ENCODE peak calls at places on chromosomes 16 and 17, in five cellular contexts. M, H, T, N and L are unnamed samples.

GRCh38 chr16:64426131-64426666 is 695.7 kb downstream of the CDH11 start:
- DNase-seq in M (no peak), H (no peak), T (no peak), N (no peak), L (no peak)

GRCh38 chr16:87218281-87219055 is 98.7 kb downstream of the C16orf95 start:
- DNase-seq in M (no peak), H (no peak), T (no peak), N (no peak), L (no peak)

GRCh38 chr17:60354223-60354622 is 37.7 kb downstream of the USP32 start:
- DNase-seq in M (no peak), H (no peak), T (peak; percentile 11), N (peak; percentile 91), L (peak; percentile 89)

GRCh38 chr16:69938981-69939820 is 11.9 kb upstream of the CLEC18A start:
- DNase-seq in M (no peak), H (no peak), T (no peak), N (no peak), L (no peak)

GRCh38 chr16:81639931-81640680 is 139.0 kb upstream of the PLCG2 start:
- DNase-seq in M (no peak), H (no peak), T (no peak), N (no peak), L (no peak)

GRCh38 chr16:48617711-48618148 is 7.8 kb upstream of the N4BP1 start:
- DNase-seq in M (no peak), H (peak; percentile 69), T (no peak), N (peak; percentile 84), L (peak; percentile 70)

GRCh38 chr16:4032768-4033167 is 83.5 kb downstream of the ADCY9 start:
- DNase-seq in M (no peak), H (peak; percentile 46), T (no peak), N (no peak), L (no peak)

GRCh38 chr16:86353934-86354333 is 156.4 kb upstream of the FOXF1 start:
- DNase-seq in M (no peak), H (no peak), T (no peak), N (no peak), L (no peak)

GRCh38 chr16:63613701-63614100 is 1508.2 kb downstream of the CDH11 start:
- DNase-seq in M (no peak), H (no peak), T (peak; percentile 61), N (peak; percentile 62), L (no peak)

GRCh38 chr16:17335826-17336492 is 134.8 kb downstream of the XYLT1 start:
- DNase-seq in M (no peak), H (no peak), T (no peak), N (no peak), L (no peak)

GRCh38 chr17:19533718-19534561 is at the start of gene SLC47A1:
- DNase-seq in M (no peak), H (no peak), T (no peak), N (peak; percentile 42), L (no peak)

GRCh38 chr17:44848257-44848795 is 643 bp downstream of the HIGD1B start:
- DNase-seq in M (no peak), H (no peak), T (no peak), N (no peak), L (no peak)

GRCh38 chr17:27295945-27296344 is 2.0 kb downstream of the WSB1 start:
- DNase-seq in M (no peak), H (no peak), T (no peak), N (no peak), L (no peak)

GRCh38 chr17:68431661-68432071 is 25.6 kb downstream of the WIPI1 start:
- DNase-seq in M (no peak), H (no peak), T (no peak), N (peak; percentile 50), L (peak; percentile 43)

GRCh38 chr17:43645765-43646481 is 15.8 kb downstream of the MEOX1 start:
- DNase-seq in M (no peak), H (peak; percentile 42), T (no peak), N (peak; percentile 74), L (peak; percentile 33)

GRCh38 chr17:19460695-19461094 is 49.7 kb downstream of the RNF112 start:
- DNase-seq in M (no peak), H (no peak), T (no peak), N (no peak), L (peak; percentile 38)

GRCh38 chr17:38358586-38359513 is 7.2 kb downstream of the SOCS7 start:
- DNase-seq in M (no peak), H (no peak), T (no peak), N (no peak), L (no peak)

GRCh38 chr17:69810326-69811035 is 264.5 kb upstream of the KCNJ16 start:
- DNase-seq in M (no peak), H (no peak), T (peak; percentile 96), N (no peak), L (no peak)

GRCh38 chr17:3740611-3741073 is 16.9 kb downstream of the HASPIN start:
- DNase-seq in M (no peak), H (no peak), T (no peak), N (no peak), L (no peak)

GRCh38 chr17:36727577-36727976 is 126.2 kb downstream of the MRM1 start:
- DNase-seq in M (no peak), H (no peak), T (no peak), N (no peak), L (no peak)

GRCh38 chr17:64459284-64459747 is 10.4 kb downstream of the MILR1 start:
- DNase-seq in M (no peak), H (no peak), T (peak; percentile 78), N (peak; percentile 44), L (peak; percentile 75)

GRCh38 chr17:79496422-79497005 is 114.3 kb downstream of the RBFOX3 start:
- DNase-seq in M (no peak), H (no peak), T (no peak), N (no peak), L (no peak)

GRCh38 chr16:84535408-84535807 is 30.9 kb upstream of the MEAK7 start:
- DNase-seq in M (no peak), H (no peak), T (peak; percentile 4), N (no peak), L (no peak)

GRCh38 chr17:66715745-66716156 is 119.2 kb upstream of the CACNG5 start:
- DNase-seq in M (no peak), H (no peak), T (peak; percentile 81), N (peak; percentile 78), L (peak; percentile 70)